ENCODE peak calls at places on chromosome X, in five cellular contexts. C is tibial artery, H is coronary artery, Z is GM06990, L is fibroblast of the aortic adventitia. W is an unnamed sample.

GRCh38 chrX:113384628-113385027 is 544.0 kb upstream of the AMOT start:
- DNase-seq in Z (no peak), H (no peak), C (peak), L (peak), W (peak)

GRCh38 chrX:37803057-37803456 is 23.2 kb downstream of the CYBB start:
- DNase-seq in H (no peak), Z (no peak), L (no peak), C (no peak), W (no peak)

GRCh38 chrX:115284877-115285276 is 4.6 kb upstream of the LUZP4 start:
- DNase-seq in L (peak), C (no peak), Z (no peak), H (no peak), W (no peak)

GRCh38 chrX:72027914-72028307 is 103.8 kb downstream of the RTL5 start:
- DNase-seq in H (peak), Z (no peak), C (no peak), L (no peak), W (no peak)

GRCh38 chrX:2485460-2485753 is 15.4 kb downstream of the DHRSX start:
- DNase-seq in H (no peak), Z (no peak), C (no peak), L (peak), W (no peak)

GRCh38 chrX:150569155-150569477 is 695 bp downstream of the MTM1 start:
- DNase-seq in C (no peak), Z (no peak), L (peak), H (no peak), W (peak)

GRCh38 chrX:97310373-97310772 is 426.7 kb downstream of the RPA4 start:
- DNase-seq in L (peak), Z (no peak), C (no peak), H (no peak), W (no peak)

GRCh38 chrX:76919761-76920160 is 492.3 kb downstream of the MAGEE1 start:
- DNase-seq in Z (no peak), H (no peak), L (no peak), C (no peak), W (no peak)

GRCh38 chrX:26873736-26874135 is 589.4 kb downstream of the PPP4R3C start:
- DNase-seq in H (no peak), L (no peak), Z (no peak), C (no peak), W (no peak)

GRCh38 chrX:13652256-13653021 is 502 bp upstream of the TCEANC start:
- DNase-seq in C (no peak), Z (no peak), L (peak), H (no peak), W (peak)

GRCh38 chrX:22818061-22818460 is 181.7 kb upstream of the DDX53 start:
- DNase-seq in H (no peak), Z (no peak), L (peak), C (no peak), W (peak)

GRCh38 chrX:45164021-45164621 is 36.6 kb downstream of the DIPK2B start:
- DNase-seq in H (no peak), C (no peak), Z (no peak), L (peak), W (no peak)

GRCh38 chrX:13485167-13485566 is 84.2 kb upstream of the EGFL6 start:
- DNase-seq in Z (no peak), H (no peak), C (no peak), L (no peak), W (no peak)

GRCh38 chrX:107659768-107660167 is 31.5 kb downstream of the PRPS1 start:
- DNase-seq in Z (no peak), C (no peak), L (peak), H (peak), W (peak)

GRCh38 chrX:95505721-95506120 is 1178.9 kb upstream of the DIAPH2 start:
- DNase-seq in Z (no peak), C (no peak), L (no peak), H (no peak), W (no peak)

GRCh38 chrX:96004386-96004785 is 680.3 kb upstream of the DIAPH2 start:
- DNase-seq in Z (no peak), C (no peak), H (no peak), L (peak), W (peak)

GRCh38 chrX:24877854-24878650 is 137.7 kb downstream of the ARX start:
- DNase-seq in H (no peak), Z (no peak), L (no peak), C (no peak), W (peak)

GRCh38 chrX:108443065-108443464 is 3.4 kb downstream of the COL4A5 start:
- DNase-seq in L (no peak), C (no peak), H (no peak), Z (no peak), W (no peak)

GRCh38 chrX:44223150-44223549 is 120.3 kb downstream of the EFHC2 start:
- DNase-seq in C (no peak), Z (no peak), L (peak), H (no peak), W (peak)

GRCh38 chrX:2608638-2609430 is 82.3 kb upstream of the CD99 start:
- DNase-seq in H (peak), Z (peak), L (peak), C (peak), W (peak)

GRCh38 chrX:120228187-120228908 is 22.3 kb upstream of the ZBTB33 start:
- DNase-seq in L (no peak), H (no peak), Z (no peak), C (no peak), W (no peak)

GRCh38 chrX:150899191-150899757 is 806 bp upstream of the CD99L2 start:
- DNase-seq in H (peak), C (peak), L (peak), Z (peak), W (peak)

GRCh38 chrX:72366178-72366577 is 60.5 kb upstream of the CITED1 start:
- DNase-seq in C (no peak), L (no peak), Z (no peak), H (no peak), W (no peak)

GRCh38 chrX:148976571-148976970 is 476.2 kb downstream of the AFF2 start:
- DNase-seq in L (no peak), C (no peak), H (no peak), Z (no peak), W (no peak)

GRCh38 chrX:65516756-65517155 is 17.8 kb downstream of the LAS1L start:
- DNase-seq in Z (no peak), H (no peak), C (no peak), L (no peak), W (no peak)

GRCh38 chrX:40062525-40063193 is 35.1 kb downstream of the BCOR start:
- DNase-seq in Z (no peak), C (no peak), L (no peak), H (no peak), W (no peak)

GRCh38 chrX:9327747-9328145 is 137.1 kb upstream of the TBL1X start:
- DNase-seq in Z (no peak), L (peak), H (no peak), C (no peak), W (peak)

GRCh38 chrX:153648358-153649177 is 1.6 kb downstream of the DUSP9 start:
- DNase-seq in C (peak), H (no peak), Z (no peak), L (no peak), W (no peak)

GRCh38 chrX:39845289-39845688 is 252.5 kb downstream of the BCOR start:
- DNase-seq in L (no peak), Z (no peak), H (no peak), C (no peak), W (no peak)

GRCh38 chrX:2652106-2652505 is 39.0 kb upstream of the CD99 start:
- DNase-seq in Z (no peak), H (no peak), L (no peak), C (no peak), W (no peak)

GRCh38 chrX:16239211-16239610 is 71.9 kb downstream of the MAGEB17 start:
- DNase-seq in Z (peak), L (peak), C (no peak), H (no peak), W (peak)

GRCh38 chrX:1190596-1191145 is 21.8 kb downstream of the CRLF2 start:
- DNase-seq in H (peak), Z (no peak), C (no peak), L (no peak), W (no peak)

GRCh38 chrX:39149761-39150160 is 348.5 kb downstream of the MID1IP1 start:
- DNase-seq in C (peak), Z (no peak), H (no peak), L (peak), W (peak)

GRCh38 chrX:104712515-104712914 is 146.5 kb downstream of the IL1RAPL2 start:
- DNase-seq in Z (no peak), C (no peak), H (no peak), L (no peak), W (no peak)

GRCh38 chrX:5730561-5730960 is 498.1 kb downstream of the NLGN4X start:
- DNase-seq in Z (no peak), H (no peak), L (no peak), C (no peak), W (peak)

GRCh38 chrX:10832103-10832502 is 211.7 kb upstream of the MID1 start:
- DNase-seq in Z (no peak), H (no peak), C (no peak), L (peak), W (no peak)

GRCh38 chrX:10828640-10829039 is 208.3 kb upstream of the MID1 start:
- DNase-seq in Z (no peak), C (no peak), L (no peak), H (no peak), W (no peak)

GRCh38 chrX:10833299-10834169 is 213.1 kb upstream of the MID1 start:
- DNase-seq in Z (no peak), C (peak), H (no peak), L (peak), W (peak)
- H3K4me3 ChIP-seq in Z (no peak), C (peak), H (peak), L (peak), W (peak)

GRCh38 chrX:53441531-53442321 is 7.6 kb upstream of the HSD17B10 start:
- DNase-seq in H (peak), C (peak), L (peak), Z (peak), W (peak)
- H3K4me3 ChIP-seq in H (peak), C (peak), L (peak), Z (peak), W (peak)

GRCh38 chrX:131827935-131828334 is 195.2 kb upstream of the STK26 start:
- DNase-seq in Z (peak), H (no peak), C (no peak), L (peak), W (peak)

GRCh38 chrX:131830400-131831184 is 192.5 kb upstream of the STK26 start:
- DNase-seq in C (peak), L (peak), Z (no peak), H (peak), W (peak)

GRCh38 chrX:131831185-131831520 is 191.9 kb upstream of the STK26 start:
- DNase-seq in C (no peak), Z (no peak), H (no peak), L (no peak), W (no peak)

GRCh38 chrX:131826572-131826971 is 196.5 kb upstream of the STK26 start:
- DNase-seq in L (no peak), H (no peak), C (no peak), Z (no peak), W (no peak)

DNA sequence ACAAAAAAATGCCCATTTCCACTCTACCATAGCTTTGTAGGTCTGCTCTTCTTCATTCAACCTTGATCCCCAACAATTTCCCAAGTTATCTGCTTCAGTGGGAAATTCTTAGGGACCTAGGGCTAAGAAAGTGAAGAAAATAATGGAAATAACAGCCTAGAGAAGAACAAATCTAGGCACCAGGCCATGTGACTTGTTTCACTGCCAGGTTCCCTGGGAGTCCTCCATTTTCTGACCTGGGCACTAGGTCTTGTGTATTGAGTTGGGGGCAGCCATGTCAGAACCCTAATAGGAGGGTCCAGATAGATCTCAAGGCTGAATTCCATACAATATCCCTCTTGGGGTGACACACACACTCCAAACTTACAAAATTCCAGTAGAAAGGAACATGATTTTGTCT is 194.6 kb upstream of the STK26 start:
- DNase-seq in C (no peak), Z (no peak), L (no peak), H (no peak), W (no peak)
- H3K4me3 ChIP-seq in C (no peak), Z (no peak), L (no peak), H (no peak), W (no peak)

GRCh38 chrX:68835104-68835442 is 6.3 kb downstream of the EFNB1 start:
- DNase-seq in C (no peak), H (peak), Z (no peak), L (no peak), W (no peak)

GRCh38 chrX:68834371-68835103 is 5.7 kb downstream of the EFNB1 start:
- DNase-seq in L (no peak), H (peak), Z (no peak), C (no peak), W (no peak)

GRCh38 chrX:68833448-68833805 is 4.6 kb downstream of the EFNB1 start:
- DNase-seq in C (no peak), Z (no peak), H (peak), L (no peak), W (no peak)

GRCh38 chrX:68832516-68833447 is 4.0 kb downstream of the EFNB1 start:
- DNase-seq in H (peak), Z (no peak), C (no peak), L (no peak), W (no peak)

DNA sequence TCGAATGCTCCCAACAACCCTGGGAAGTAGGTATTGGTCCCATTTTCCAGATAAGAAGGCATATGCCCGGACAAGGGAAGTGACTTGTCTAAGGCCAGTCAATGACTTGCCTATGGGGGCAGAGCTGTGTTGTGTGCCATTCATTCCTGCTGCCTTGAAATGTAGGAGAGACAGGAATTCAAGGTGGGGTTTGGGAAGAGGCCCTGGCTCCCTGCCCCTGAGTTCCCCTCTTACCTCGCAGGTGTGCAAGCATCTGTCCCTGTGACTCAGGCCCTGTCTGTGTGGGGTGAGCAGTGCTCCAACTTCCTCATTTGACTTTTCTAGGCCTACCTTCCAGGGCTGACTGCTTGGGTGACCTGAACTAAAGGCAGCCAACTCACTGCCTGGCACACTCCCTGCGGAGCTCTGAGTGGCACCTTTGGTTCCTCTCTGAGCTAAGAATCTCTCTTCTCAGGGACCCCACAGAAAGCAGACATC is 5.1 kb downstream of the EFNB1 start:
- DNase-seq in L (no peak), Z (no peak), H (peak), C (no peak), W (no peak)
- H3K4me3 ChIP-seq in L (no peak), Z (no peak), H (peak), C (no peak), W (no peak)